ENCODE peak calls at places on chromosomes 3 and 15, in nine cellular contexts. S, T, V, P, H, X, F, K and W are unnamed samples.

GRCh38 chr15:95132774-95133173 is 901.4 kb downstream of the MCTP2 start:
- DNase-seq in X (no peak), V (no peak), S (no peak), H (no peak), K (no peak), T (peak; percentile 15), P (no peak), F (no peak), W (no peak)

GRCh38 chr3:31980530-31981205 is 394 bp downstream of the OSBPL10 start:
- DNase-seq in X (peak; percentile 32), P (peak; percentile 38), S (peak; percentile 87), V (peak; percentile 80), T (peak; percentile 57), F (peak; percentile 69), K (peak; percentile 69), H (peak; percentile 25), W (peak; percentile 23)

GRCh38 chr3:176906046-176906905 is 291.0 kb downstream of the TBL1XR1 start:
- DNase-seq in V (peak; percentile 39), X (no peak), T (peak; percentile 69), P (no peak), K (no peak), H (no peak), S (no peak), F (no peak), W (no peak)

GRCh38 chr3:194852836-194853508 is 167.3 kb downstream of the FAM43A start:
- DNase-seq in F (no peak), X (no peak), V (peak; percentile 48), T (no peak), H (no peak), S (no peak), P (no peak), K (peak; percentile 18), W (no peak)

GRCh38 chr15:96487245-96487644 is 156.7 kb downstream of the NR2F2 start:
- DNase-seq in K (no peak), P (no peak), F (no peak), T (no peak), S (no peak), H (no peak), X (no peak), V (no peak), W (no peak)

GRCh38 chr15:29435811-29436210 is 166.2 kb upstream of the NSMCE3 start:
- DNase-seq in T (peak; percentile 40), H (no peak), S (no peak), P (no peak), X (no peak), F (no peak), K (no peak), V (no peak), W (no peak)

GRCh38 chr15:67884514-67885225 is 44.8 kb upstream of the RNU6-1 start:
- DNase-seq in S (peak; percentile 81), T (peak; percentile 49), X (no peak), F (peak; percentile 93), V (peak; percentile 80), K (peak; percentile 78), H (peak; percentile 43), P (peak; percentile 31), W (peak; percentile 44)

GRCh38 chr15:62708470-62708869 is 334.1 kb upstream of the TPM1 start:
- DNase-seq in X (no peak), P (no peak), K (no peak), H (no peak), V (no peak), T (no peak), S (no peak), F (no peak), W (no peak)

GRCh38 chr3:131328739-131329138 is 52.8 kb upstream of the NUDT16 start:
- DNase-seq in T (no peak), F (no peak), H (no peak), P (no peak), K (no peak), X (no peak), V (no peak), S (peak; percentile 62), W (peak; percentile 23)

GRCh38 chr15:47332481-47332880 is 384.8 kb upstream of the SEMA6D start:
- DNase-seq in V (no peak), S (no peak), K (no peak), X (no peak), H (no peak), T (peak; percentile 16), P (no peak), F (no peak), W (no peak)

GRCh38 chr15:95826831-95827230 is 503.7 kb upstream of the NR2F2 start:
- DNase-seq in F (no peak), T (no peak), X (no peak), V (peak; percentile 14), S (no peak), P (no peak), K (no peak), H (no peak), W (peak; percentile 17)

GRCh38 chr3:19825175-19825574 is 108.8 kb downstream of the EFHB start:
- DNase-seq in S (no peak), K (no peak), F (no peak), H (no peak), V (no peak), P (no peak), X (no peak), T (no peak), W (no peak)

GRCh38 chr15:52680041-52680391 is 828 bp upstream of the ATOSA start:
- DNase-seq in T (peak; percentile 41), S (peak; percentile 37), K (no peak), H (no peak), X (no peak), V (no peak), P (no peak), F (no peak), W (no peak)

GRCh38 chr15:74202461-74203401 is at the start of gene STRA6:
- DNase-seq in F (no peak), K (peak; percentile 68), H (no peak), X (no peak), S (peak; percentile 89), T (peak; percentile 60), V (peak; percentile 77), P (no peak), W (peak; percentile 93)

GRCh38 chr3:113983544-113983943 is 35.7 kb downstream of the ZDHHC23 start:
- DNase-seq in X (no peak), K (no peak), V (no peak), S (no peak), H (no peak), T (no peak), F (no peak), P (no peak), W (no peak)

GRCh38 chr15:101669744-101670143 is 17.6 kb upstream of the TM2D3 start:
- DNase-seq in P (no peak), F (no peak), X (no peak), K (no peak), H (no peak), S (no peak), V (no peak), T (no peak), W (no peak)

GRCh38 chr3:47436180-47436579 is 39.6 kb downstream of the SCAP start:
- DNase-seq in F (no peak), P (no peak), H (no peak), S (no peak), K (no peak), X (no peak), V (no peak), T (no peak), W (no peak)

GRCh38 chr3:5510300-5510699 is 322.8 kb downstream of the EDEM1 start:
- DNase-seq in P (no peak), K (no peak), S (no peak), X (no peak), H (no peak), V (no peak), F (no peak), T (no peak), W (no peak)